ENCODE peak calls at places on chromosome 1, in nine cellular contexts. P is amygdala; L is type B pancreatic cell; M is DMS153; K is NCI-H1105 treated with DMSO at 0.1 percent for 48 hours; C is activated CD8-positive, alpha-beta memory T cell treated with anti-CD3 and anti-CD28 coated beads for 24 hours; A is progenitor cell of endocrine pancreas; Y is nephron progenitor cell; U is memory B cell. E is an unnamed sample.

GRCh38 chr1:242467556-242468145 is 56.8 kb downstream of the PLD5 start:
- DNase-seq in P (peak; percentile 4), L (no peak), M (peak; percentile 65), K (peak; percentile 56), C (no peak), A (peak; percentile 24), Y (peak; percentile 58), U (peak; percentile 11), E (peak; percentile 10)

GRCh38 chr1:227948493-227949260 is 945 bp upstream of the WNT9A start:
- DNase-seq in P (no peak), L (peak; percentile 66), M (no peak), K (no peak), C (no peak), A (peak; percentile 7), Y (no peak), U (no peak), E (no peak)

GRCh38 chr1:216119600-216119999 is 303.6 kb downstream of the USH2A start:
- DNase-seq in P (no peak), L (no peak), M (no peak), K (peak; percentile 47), C (no peak), A (no peak), Y (no peak), U (no peak), E (peak; percentile 23)

GRCh38 chr1:23149110-23149509 is 19.5 kb downstream of the LUZP1 start:
- DNase-seq in P (no peak), L (no peak), M (no peak), K (no peak), C (no peak), A (no peak), Y (no peak), U (no peak), E (no peak)

GRCh38 chr1:156124557-156125483 is 10.3 kb downstream of the LMNA start:
- DNase-seq in P (no peak), L (no peak), M (peak; percentile 29), K (no peak), C (no peak), A (no peak), Y (no peak), U (no peak), E (no peak)

GRCh38 chr1:17200756-17201155 is 4.2 kb upstream of the PADI1 start:
- DNase-seq in P (no peak), L (no peak), M (no peak), K (no peak), C (peak; percentile 24), A (no peak), Y (no peak), U (no peak), E (no peak)

GRCh38 chr1:202659974-202660373 is 50.3 kb downstream of the SYT2 start:
- DNase-seq in P (no peak), L (no peak), M (no peak), K (no peak), C (no peak), A (no peak), Y (no peak), U (no peak), E (no peak)

GRCh38 chr1:36664564-36665287 is 182.0 kb upstream of the CSF3R start:
- DNase-seq in P (no peak), L (no peak), M (no peak), K (no peak), C (peak; percentile 47), A (no peak), Y (no peak), U (no peak), E (no peak)

GRCh38 chr1:201361652-201362504 is 15.6 kb downstream of the TNNT2 start:
- DNase-seq in P (no peak), L (no peak), M (peak; percentile 45), K (peak; percentile 25), C (peak; percentile 65), A (peak; percentile 48), Y (peak; percentile 73), U (no peak), E (no peak)

GRCh38 chr1:27097484-27097917 is 57.4 kb downstream of the SLC9A1 start:
- DNase-seq in P (peak; percentile 24), L (peak; percentile 84), M (peak; percentile 70), K (peak; percentile 66), C (peak; percentile 87), A (peak; percentile 77), Y (peak; percentile 80), U (peak; percentile 73), E (peak; percentile 22)

GRCh38 chr1:3609769-3610157 is 1.5 kb downstream of the MEGF6 start:
- DNase-seq in P (no peak), L (no peak), M (no peak), K (no peak), C (no peak), A (no peak), Y (no peak), U (no peak), E (no peak)

GRCh38 chr1:40847023-40847740 is 15.0 kb downstream of the CITED4 start:
- DNase-seq in P (no peak), L (no peak), M (no peak), K (no peak), C (no peak), A (no peak), Y (no peak), U (no peak), E (no peak)

GRCh38 chr1:145960468-145961108 is 2.8 kb upstream of the LIX1L start:
- DNase-seq in P (peak; percentile 72), L (peak; percentile 80), M (peak; percentile 32), K (peak; percentile 77), C (peak; percentile 80), A (peak; percentile 57), Y (peak; percentile 89), U (no peak), E (peak; percentile 39)

GRCh38 chr1:118290571-118290970 is 105.5 kb upstream of the SPAG17 start:
- DNase-seq in P (no peak), L (no peak), M (no peak), K (no peak), C (no peak), A (no peak), Y (no peak), U (no peak), E (no peak)

GRCh38 chr1:31763671-31764306 is 351 bp downstream of the ADGRB2 start:
- DNase-seq in P (no peak), L (no peak), M (no peak), K (no peak), C (no peak), A (no peak), Y (peak; percentile 62), U (no peak), E (no peak)

GRCh38 chr1:102715150-102715549 is 393.2 kb downstream of the COL11A1 start:
- DNase-seq in P (no peak), L (no peak), M (no peak), K (no peak), C (no peak), A (no peak), Y (no peak), U (no peak), E (no peak)

GRCh38 chr1:37556712-37557196 is at the start of gene DNALI1:
- DNase-seq in P (peak; percentile 62), L (peak; percentile 93), M (peak; percentile 90), K (peak; percentile 87), C (no peak), A (peak; percentile 87), Y (peak; percentile 96), U (peak; percentile 9), E (peak; percentile 74)

GRCh38 chr1:75472971-75473603 is 137.8 kb downstream of the SLC44A5 start:
- DNase-seq in P (no peak), L (no peak), M (no peak), K (no peak), C (no peak), A (no peak), Y (no peak), U (no peak), E (peak; percentile 11)

GRCh38 chr1:19437911-19438310 is 47.4 kb downstream of the CAPZB start:
- DNase-seq in P (no peak), L (no peak), M (no peak), K (no peak), C (no peak), A (no peak), Y (peak; percentile 62), U (no peak), E (no peak)

GRCh38 chr1:55987491-55988255 is 591.7 kb downstream of the PLPP3 start:
- DNase-seq in P (no peak), L (no peak), M (no peak), K (no peak), C (no peak), A (no peak), Y (no peak), U (no peak), E (peak; percentile 6)

GRCh38 chr1:190176776-190177175 is 300.9 kb downstream of the BRINP3 start:
- DNase-seq in P (no peak), L (no peak), M (no peak), K (no peak), C (no peak), A (no peak), Y (no peak), U (no peak), E (peak; percentile 61)

GRCh38 chr1:1510912-1511532 is 940 bp upstream of the ATAD3A start:
- DNase-seq in P (no peak), L (no peak), M (peak; percentile 93), K (peak; percentile 15), C (no peak), A (no peak), Y (no peak), U (no peak), E (peak; percentile 9)

GRCh38 chr1:88946845-88947244 is 45.6 kb downstream of the KYAT3 start:
- DNase-seq in P (no peak), L (no peak), M (no peak), K (no peak), C (no peak), A (no peak), Y (no peak), U (no peak), E (peak; percentile 39)

GRCh38 chr1:2232255-2232915 is 4.3 kb downstream of the SKI start:
- DNase-seq in P (no peak), L (peak; percentile 64), M (no peak), K (no peak), C (no peak), A (no peak), Y (no peak), U (no peak), E (no peak)

GRCh38 chr1:188599313-188599712 is 1770.6 kb downstream of the PLA2G4A start:
- DNase-seq in P (no peak), L (no peak), M (no peak), K (no peak), C (no peak), A (no peak), Y (no peak), U (no peak), E (no peak)

GRCh38 chr1:109767596-109768334 is 4.0 kb upstream of the EPS8L3 start:
- DNase-seq in P (no peak), L (no peak), M (no peak), K (no peak), C (no peak), A (no peak), Y (no peak), U (no peak), E (no peak)

GRCh38 chr1:110481968-110482623 is 31.1 kb downstream of the PROK1 start:
- DNase-seq in P (no peak), L (no peak), M (no peak), K (no peak), C (no peak), A (no peak), Y (no peak), U (no peak), E (no peak)

GRCh38 chr1:30745834-30746208 is 11.8 kb downstream of the LAPTM5 start:
- DNase-seq in P (no peak), L (no peak), M (no peak), K (no peak), C (no peak), A (no peak), Y (no peak), U (no peak), E (no peak)

GRCh38 chr1:19597463-19598309 is 46.4 kb upstream of the NBL1 start:
- DNase-seq in P (no peak), L (no peak), M (no peak), K (no peak), C (no peak), A (no peak), Y (no peak), U (peak; percentile 64), E (peak; percentile 47)

GRCh38 chr1:226420860-226421259 is 13.0 kb upstream of the PARP1 start:
- DNase-seq in P (no peak), L (no peak), M (no peak), K (no peak), C (no peak), A (no peak), Y (no peak), U (no peak), E (no peak)

GRCh38 chr1:85611856-85612255 is 31.3 kb downstream of the CCN1 start:
- DNase-seq in P (no peak), L (no peak), M (no peak), K (no peak), C (no peak), A (no peak), Y (no peak), U (no peak), E (peak; percentile 100)

E was measured in astrocyte.